ENCODE peak calls at places on chromosomes 12 and 14, in six cellular contexts. B is OCI-LY7, F is NB4, Z is GM12865, O is IMR-90, R is astrocyte of the cerebellum. I is an unnamed sample.

GRCh38 chr12:79426121-79426520 is 264.6 kb downstream of the PAWR start:
- DNase-seq in B (no peak), F (no peak), Z (no peak), O (no peak), R (no peak), I (peak; percentile 60)

GRCh38 chr14:71290301-71290700 is 383.0 kb downstream of the PCNX1 start:
- DNase-seq in B (no peak), F (no peak), Z (no peak), O (no peak), R (peak; percentile 24), I (no peak)

GRCh38 chr14:38528582-38528981 is 272.7 kb upstream of the CLEC14A start:
- DNase-seq in B (no peak), F (no peak), Z (no peak), O (no peak), R (no peak), I (no peak)

GRCh38 chr14:24678801-24679247 is 44.8 kb upstream of the GZMB start:
- DNase-seq in B (peak; percentile 90), F (peak; percentile 93), Z (peak; percentile 95), O (peak; percentile 86), R (peak; percentile 73), I (peak; percentile 88)

GRCh38 chr12:53624956-53625355 is 1.2 kb downstream of the ATF7 start:
- DNase-seq in B (peak; percentile 24), F (peak; percentile 24), Z (no peak), O (no peak), R (no peak), I (peak; percentile 26)

GRCh38 chr14:77376380-77376770 is 519 bp downstream of the TMED8 start:
- DNase-seq in B (peak; percentile 44), F (peak; percentile 56), Z (peak; percentile 56), O (no peak), R (no peak), I (peak; percentile 14)

GRCh38 chr12:59121466-59121865 is 201.2 kb upstream of the LRIG3 start:
- DNase-seq in B (no peak), F (no peak), Z (no peak), O (no peak), R (no peak), I (peak; percentile 40)

GRCh38 chr12:103639983-103640382 is 52.9 kb downstream of the STAB2 start:
- DNase-seq in B (no peak), F (no peak), Z (peak; percentile 29), O (no peak), R (no peak), I (no peak)

GRCh38 chr12:99911076-99911475 is 73.7 kb downstream of the ANKS1B start:
- DNase-seq in B (no peak), F (no peak), Z (no peak), O (peak; percentile 89), R (peak; percentile 81), I (peak; percentile 91)

GRCh38 chr14:50303744-50304471 is 8.1 kb downstream of the L2HGDH start:
- DNase-seq in B (no peak), F (peak; percentile 96), Z (no peak), O (peak; percentile 28), R (no peak), I (peak; percentile 48)

GRCh38 chr14:94682736-94683135 is 70.5 kb downstream of the SERPINA3 start:
- DNase-seq in B (no peak), F (no peak), Z (no peak), O (no peak), R (no peak), I (no peak)

GRCh38 chr14:64444984-64445845 is 20.1 kb upstream of the AKAP5 start:
- DNase-seq in B (no peak), F (peak; percentile 73), Z (peak; percentile 92), O (peak; percentile 77), R (peak; percentile 49), I (peak; percentile 67)

GRCh38 chr12:57965766-57966165 is 24.4 kb downstream of the ATP23 start:
- DNase-seq in B (no peak), F (no peak), Z (peak; percentile 12), O (no peak), R (no peak), I (no peak)

GRCh38 chr12:5884846-5885245 is 60.2 kb downstream of the ANO2 start:
- DNase-seq in B (no peak), F (no peak), Z (no peak), O (no peak), R (no peak), I (no peak)

GRCh38 chr12:5888816-5889315 is 56.2 kb downstream of the ANO2 start:
- DNase-seq in B (no peak), F (no peak), Z (no peak), O (no peak), R (no peak), I (no peak)

GRCh38 chr12:5887758-5888157 is 57.3 kb downstream of the ANO2 start:
- DNase-seq in B (no peak), F (no peak), Z (no peak), O (no peak), R (no peak), I (no peak)

GRCh38 chr12:5884285-5884684 is 60.8 kb downstream of the ANO2 start:
- DNase-seq in B (no peak), F (no peak), Z (no peak), O (no peak), R (no peak), I (no peak)

DNA sequence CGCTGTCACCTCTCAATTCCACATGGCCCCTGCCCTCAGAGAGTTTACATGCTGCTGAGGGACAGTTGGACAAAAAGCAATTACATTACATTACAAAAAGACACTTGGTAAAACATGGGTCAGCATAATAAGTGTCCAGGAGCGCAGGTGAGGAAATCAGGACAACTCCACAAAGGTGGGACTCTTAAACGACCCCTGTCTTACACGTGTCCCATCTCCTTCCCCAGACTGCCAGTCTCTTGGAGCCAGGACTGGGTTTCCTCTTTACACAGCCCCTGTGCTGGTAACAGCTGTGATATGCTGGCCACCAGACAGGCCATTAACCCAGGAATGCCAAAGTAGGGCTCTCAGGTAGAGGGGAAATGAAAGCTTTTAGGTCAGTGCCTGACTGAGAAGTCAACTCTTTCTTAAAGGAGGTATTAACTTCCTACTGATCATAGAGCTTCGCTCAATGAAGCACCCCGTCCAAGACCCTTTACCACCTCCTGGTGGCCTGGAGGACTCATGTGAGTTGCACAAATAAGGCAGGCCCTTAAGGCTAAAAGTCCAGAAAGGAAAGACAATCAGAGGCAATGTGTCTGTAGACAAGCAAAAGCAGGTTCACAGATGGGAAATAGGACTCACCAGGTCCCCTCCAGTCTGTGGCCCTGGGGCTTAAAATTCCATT is 55.5 kb downstream of the ANO2 start:
- DNase-seq in B (peak; percentile 39), F (peak; percentile 45), Z (peak; percentile 32), O (no peak), R (no peak), I (no peak)
- TF ChIP-seq CTCF in B (peak; percentile 57), F (no peak), Z (no peak), O (no peak), R (no peak), I (no peak)

DNA sequence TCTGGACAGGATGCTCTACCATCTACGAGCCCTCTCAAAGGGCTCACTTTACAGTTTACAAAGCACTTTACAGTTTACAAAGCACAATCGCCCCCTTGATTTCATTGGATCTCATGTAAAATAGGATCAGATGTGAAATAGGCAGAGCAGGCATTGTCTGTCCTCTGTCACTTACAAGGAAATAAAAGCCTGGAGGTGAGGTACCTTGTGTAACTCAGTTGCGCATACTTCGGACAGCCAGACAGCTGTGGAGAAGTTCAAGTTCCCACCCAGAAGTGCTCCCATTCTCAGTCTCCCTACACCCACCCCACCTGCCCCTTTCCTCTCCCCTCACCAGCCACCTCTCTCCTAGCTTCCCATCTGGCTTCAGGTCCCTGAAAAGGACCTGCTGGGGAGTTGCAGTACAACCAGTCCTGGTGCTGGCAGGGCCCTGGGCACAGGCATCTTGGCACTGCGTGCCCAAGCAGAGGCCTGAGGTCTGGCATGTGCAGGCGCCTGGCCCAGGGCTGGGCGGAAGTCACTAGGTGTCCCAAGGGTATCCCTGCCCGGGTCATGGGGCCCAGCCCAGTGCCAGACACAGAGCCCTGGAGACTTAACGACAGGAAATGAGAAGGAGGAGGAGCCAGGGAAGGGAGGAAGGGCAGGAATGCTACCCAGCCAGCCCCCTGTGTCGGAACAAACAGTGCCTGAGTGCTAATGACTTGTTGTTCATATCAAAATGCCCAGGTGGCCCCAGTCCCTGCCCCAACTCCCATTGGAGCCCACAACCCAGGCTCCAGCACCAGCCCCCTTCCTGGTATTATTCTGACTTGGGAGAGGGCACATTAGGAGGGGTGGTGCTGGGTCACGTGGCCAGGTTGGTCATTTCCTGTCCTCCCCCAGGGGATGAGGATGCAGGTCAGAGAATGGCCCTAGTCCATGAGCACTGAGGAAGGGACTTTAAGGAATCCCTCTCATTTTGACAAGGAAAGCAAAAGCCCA is 5.4 kb downstream of the RAPGEF3 start:
- DNase-seq in B (no peak), F (peak; percentile 92), Z (peak; percentile 37), O (no peak), R (no peak), I (no peak)
- H3K4me3 ChIP-seq in B (no peak overlapping the region), F (peak overlapping the region; percentile 50), Z (no peak overlapping the region), O (no peak overlapping the region), R (no peak overlapping the region), I (no peak overlapping the region)

GRCh38 chr12:132270969-132271754 is 58.2 kb downstream of the GALNT9 start:
- DNase-seq in B (no peak), F (no peak), Z (no peak), O (no peak), R (no peak), I (no peak)
- TF ChIP-seq CTCF in B (no peak), F (no peak), Z (no peak), O (no peak), R (no peak), I (no peak)

GRCh38 chr14:105857223-105857815 is 330.9 kb downstream of the TMEM121 start:
- DNase-seq in B (peak; percentile 68), F (no peak), Z (no peak), O (no peak), R (no peak), I (no peak)
- H3K4me3 ChIP-seq in B (peak overlapping the region; percentile 85), F (no peak overlapping the region), Z (no peak overlapping the region), O (no peak overlapping the region), R (no peak overlapping the region), I (no peak overlapping the region)

GRCh38 chr12:62434504-62435336 is 31.9 kb upstream of the MON2 start:
- DNase-seq in B (no peak), F (peak; percentile 31), Z (peak; percentile 5), O (no peak), R (no peak), I (no peak)

GRCh38 chr12:62438098-62438692 is 28.4 kb upstream of the MON2 start:
- DNase-seq in B (peak; percentile 60), F (peak; percentile 73), Z (peak; percentile 63), O (peak; percentile 53), R (peak; percentile 31), I (peak; percentile 54)

GRCh38 chr12:62436164-62436503 is 30.5 kb upstream of the MON2 start:
- DNase-seq in B (no peak), F (no peak), Z (peak; percentile 16), O (no peak), R (no peak), I (no peak)

DNA sequence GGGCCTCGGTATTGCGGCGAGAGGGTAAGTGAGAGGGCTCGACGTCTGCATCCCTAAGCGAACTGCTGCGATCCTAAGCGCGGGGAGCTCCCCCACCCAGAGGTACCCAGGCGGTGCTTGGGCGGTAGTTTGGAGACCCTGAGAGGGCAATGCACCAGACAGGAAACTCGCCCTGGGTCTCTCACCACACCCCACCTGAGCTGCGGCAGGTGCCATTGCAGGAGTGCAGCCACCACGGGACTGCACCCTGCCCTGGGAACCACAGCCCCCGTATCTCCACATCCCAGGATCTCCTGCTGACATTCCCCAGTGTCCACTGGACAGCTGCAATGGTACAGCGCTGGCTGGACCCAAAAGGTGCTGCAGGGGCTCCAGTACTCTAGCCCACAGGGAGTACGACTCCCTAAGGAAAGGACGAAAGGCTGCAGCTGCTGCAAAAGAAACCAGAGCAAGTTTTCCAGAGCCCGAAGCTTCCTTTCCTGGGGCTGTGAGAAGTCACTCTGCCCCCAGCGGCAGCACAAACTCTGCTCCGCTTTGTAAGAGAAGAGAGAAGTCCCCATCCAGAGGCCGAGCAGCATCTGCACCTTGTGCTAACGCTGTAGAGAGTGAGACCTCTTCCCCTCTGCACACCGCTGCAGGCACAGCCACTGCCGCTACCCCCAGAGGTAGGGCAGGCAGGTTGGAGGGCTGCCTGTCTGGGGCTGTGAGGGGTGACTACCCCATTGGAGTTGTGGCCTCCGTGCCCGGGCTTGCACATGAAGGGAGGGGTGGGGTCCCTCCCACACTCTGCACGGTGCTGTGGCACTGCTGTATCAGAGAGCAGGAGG is 31.1 kb upstream of the MON2 start:
- DNase-seq in B (peak; percentile 41), F (peak; percentile 67), Z (peak; percentile 68), O (peak; percentile 63), R (peak; percentile 49), I (peak; percentile 62)
- TF ChIP-seq CTCF in B (peak; percentile 52), F (peak; percentile 76), Z (peak; percentile 58), O (peak; percentile 53), R (peak; percentile 81), I (peak; percentile 66)

I was measured in AG10803.